ENCODE peak calls at places on chromosome 17, in six cellular contexts. J is Right ventricle myocardium superior; X is Panc1; G is activated CD8-positive, alpha-beta T cell treated with anti-CD3 and anti-CD28 coated beads for 36 hours; N is heart right ventricle; Z is stimulated activated naive CD8-positive, alpha-beta T cell treated with anti-CD3 and anti-CD28 coated beads, Interleukin-15, amount 100 ng/mL, for 72 hours. I is an unnamed sample.

GRCh38 chr17:40699880-40700279 is 3.7 kb downstream of the KRT24 start:
- ATAC-seq in J (peak), X (no peak), G (no peak), N (no peak), Z (no peak), I (no peak)

GRCh38 chr17:48192321-48192731 is 84.8 kb downstream of the SNX11 start:
- ATAC-seq in J (no peak), X (no peak), G (peak), N (no peak), Z (no peak), I (no peak)

GRCh38 chr17:74957935-74958549 is 14.5 kb downstream of the HID1 start:
- ATAC-seq in J (peak), X (peak), G (peak), N (peak), Z (peak), I (peak)

GRCh38 chr17:21194210-21194609 is 19.8 kb downstream of the TMEM11 start:
- ATAC-seq in J (peak), X (no peak), G (no peak), N (peak), Z (no peak), I (no peak)

GRCh38 chr17:68053237-68054030 is 17.9 kb downstream of the KPNA2 start:
- ATAC-seq in J (peak), X (no peak), G (no peak), N (peak), Z (no peak), I (peak)

GRCh38 chr17:55441544-55441943 is 19.9 kb upstream of the MMD start:
- ATAC-seq in J (no peak), X (peak), G (no peak), N (no peak), Z (peak), I (no peak)

GRCh38 chr17:30218689-30219266 is 16.7 kb downstream of the SLC6A4 start:
- ATAC-seq in J (no peak), X (no peak), G (no peak), N (no peak), Z (no peak), I (no peak)

GRCh38 chr17:40607641-40608040 is 40.0 kb downstream of the SMARCE1 start:
- ATAC-seq in J (no peak), X (no peak), G (peak), N (no peak), Z (peak), I (no peak)

GRCh38 chr17:12666718-12667117 is 1.0 kb downstream of the MYOCD start:
- ATAC-seq in J (peak), X (no peak), G (no peak), N (no peak), Z (no peak), I (no peak)